ENCODE peak calls at places on chromosomes 7 and 10, in nine cellular contexts. One of them, this sample, is unnamed.

GRCh38 chr10:28503114-28503513 is 29.8 kb upstream of the WAC start:
- DNase-seq in T-helper 1 cell: no peak
- DNase-seq in posterior cingulate gyrus: no peak
- DNase-seq in activated CD4-positive, alpha-beta T cell treated with anti-CD3 and anti-CD28 coated beads, Interleukin-2, amount 50 U/mL, for 48 hours: no peak
- DNase-seq in left ventricle myocardium inferior: no peak
- DNase-seq in NCI-H446: peak
- DNase-seq in effector memory CD4-positive, alpha-beta T cell: no peak
- DNase-seq in NCI-H1092: peak
- DNase-seq in epithelial cell of esophagus: peak
- DNase-seq in this sample: peak

GRCh38 chr10:128885573-128886555 is 581.2 kb upstream of the MGMT start:
- DNase-seq in left ventricle myocardium inferior: no peak
- DNase-seq in posterior cingulate gyrus: no peak
- DNase-seq in NCI-H446: no peak
- DNase-seq in effector memory CD4-positive, alpha-beta T cell: no peak
- DNase-seq in activated CD4-positive, alpha-beta T cell treated with anti-CD3 and anti-CD28 coated beads, Interleukin-2, amount 50 U/mL, for 48 hours: no peak
- DNase-seq in epithelial cell of esophagus: no peak
- DNase-seq in T-helper 1 cell: no peak
- DNase-seq in NCI-H1092: no peak
- DNase-seq in this sample: no peak

GRCh38 chr10:1255166-1255565 is 199.0 kb downstream of the WDR37 start:
- DNase-seq in effector memory CD4-positive, alpha-beta T cell: no peak
- DNase-seq in T-helper 1 cell: peak
- DNase-seq in activated CD4-positive, alpha-beta T cell treated with anti-CD3 and anti-CD28 coated beads, Interleukin-2, amount 50 U/mL, for 48 hours: no peak
- DNase-seq in NCI-H446: no peak
- DNase-seq in left ventricle myocardium inferior: no peak
- DNase-seq in epithelial cell of esophagus: peak
- DNase-seq in posterior cingulate gyrus: no peak
- DNase-seq in NCI-H1092: no peak
- DNase-seq in this sample: no peak

GRCh38 chr10:317219-317868 is 182.1 kb downstream of the ZMYND11 start:
- DNase-seq in T-helper 1 cell: no peak
- DNase-seq in posterior cingulate gyrus: peak
- DNase-seq in effector memory CD4-positive, alpha-beta T cell: no peak
- DNase-seq in NCI-H1092: no peak
- DNase-seq in activated CD4-positive, alpha-beta T cell treated with anti-CD3 and anti-CD28 coated beads, Interleukin-2, amount 50 U/mL, for 48 hours: peak
- DNase-seq in left ventricle myocardium inferior: peak
- DNase-seq in NCI-H446: no peak
- DNase-seq in epithelial cell of esophagus: no peak
- DNase-seq in this sample: peak

GRCh38 chr10:110052911-110053310 is 45.1 kb downstream of the ADD3 start:
- DNase-seq in NCI-H1092: no peak
- DNase-seq in activated CD4-positive, alpha-beta T cell treated with anti-CD3 and anti-CD28 coated beads, Interleukin-2, amount 50 U/mL, for 48 hours: no peak
- DNase-seq in epithelial cell of esophagus: no peak
- DNase-seq in effector memory CD4-positive, alpha-beta T cell: no peak
- DNase-seq in left ventricle myocardium inferior: no peak
- DNase-seq in NCI-H446: peak
- DNase-seq in T-helper 1 cell: no peak
- DNase-seq in posterior cingulate gyrus: no peak
- DNase-seq in this sample: no peak

GRCh38 chr7:122550545-122550944 is 148.4 kb downstream of the RNF133 start:
- DNase-seq in left ventricle myocardium inferior: no peak
- DNase-seq in activated CD4-positive, alpha-beta T cell treated with anti-CD3 and anti-CD28 coated beads, Interleukin-2, amount 50 U/mL, for 48 hours: no peak
- DNase-seq in T-helper 1 cell: no peak
- DNase-seq in NCI-H446: no peak
- DNase-seq in effector memory CD4-positive, alpha-beta T cell: no peak
- DNase-seq in NCI-H1092: no peak
- DNase-seq in posterior cingulate gyrus: no peak
- DNase-seq in epithelial cell of esophagus: no peak
- DNase-seq in this sample: no peak

GRCh38 chr7:2982831-2983230 is 60.8 kb downstream of the CARD11 start:
- DNase-seq in epithelial cell of esophagus: no peak
- DNase-seq in activated CD4-positive, alpha-beta T cell treated with anti-CD3 and anti-CD28 coated beads, Interleukin-2, amount 50 U/mL, for 48 hours: peak
- DNase-seq in left ventricle myocardium inferior: no peak
- DNase-seq in T-helper 1 cell: peak
- DNase-seq in effector memory CD4-positive, alpha-beta T cell: peak
- DNase-seq in NCI-H446: no peak
- DNase-seq in posterior cingulate gyrus: no peak
- DNase-seq in NCI-H1092: no peak
- DNase-seq in this sample: no peak

GRCh38 chr7:118657391-118658005 is 433.0 kb downstream of the ANKRD7 start:
- DNase-seq in posterior cingulate gyrus: no peak
- DNase-seq in epithelial cell of esophagus: no peak
- DNase-seq in activated CD4-positive, alpha-beta T cell treated with anti-CD3 and anti-CD28 coated beads, Interleukin-2, amount 50 U/mL, for 48 hours: no peak
- DNase-seq in NCI-H1092: no peak
- DNase-seq in effector memory CD4-positive, alpha-beta T cell: no peak
- DNase-seq in left ventricle myocardium inferior: no peak
- DNase-seq in T-helper 1 cell: no peak
- DNase-seq in NCI-H446: no peak
- DNase-seq in this sample: no peak

GRCh38 chr10:23826399-23826798 is 382.5 kb upstream of the KIAA1217 start:
- DNase-seq in epithelial cell of esophagus: peak
- DNase-seq in NCI-H446: no peak
- DNase-seq in left ventricle myocardium inferior: no peak
- DNase-seq in T-helper 1 cell: no peak
- DNase-seq in NCI-H1092: no peak
- DNase-seq in posterior cingulate gyrus: no peak
- DNase-seq in activated CD4-positive, alpha-beta T cell treated with anti-CD3 and anti-CD28 coated beads, Interleukin-2, amount 50 U/mL, for 48 hours: no peak
- DNase-seq in effector memory CD4-positive, alpha-beta T cell: no peak
- DNase-seq in this sample: no peak

GRCh38 chr7:94368371-94368791 is 26.3 kb upstream of the COL1A2 start:
- DNase-seq in effector memory CD4-positive, alpha-beta T cell: no peak
- DNase-seq in T-helper 1 cell: no peak
- DNase-seq in left ventricle myocardium inferior: no peak
- DNase-seq in activated CD4-positive, alpha-beta T cell treated with anti-CD3 and anti-CD28 coated beads, Interleukin-2, amount 50 U/mL, for 48 hours: no peak
- DNase-seq in NCI-H446: peak
- DNase-seq in epithelial cell of esophagus: peak
- DNase-seq in posterior cingulate gyrus: no peak
- DNase-seq in NCI-H1092: peak
- DNase-seq in this sample: peak

GRCh38 chr10:13808556-13809391 is 222.0 kb downstream of the PRPF18 start:
- DNase-seq in posterior cingulate gyrus: no peak
- DNase-seq in activated CD4-positive, alpha-beta T cell treated with anti-CD3 and anti-CD28 coated beads, Interleukin-2, amount 50 U/mL, for 48 hours: no peak
- DNase-seq in effector memory CD4-positive, alpha-beta T cell: no peak
- DNase-seq in left ventricle myocardium inferior: no peak
- DNase-seq in NCI-H1092: no peak
- DNase-seq in epithelial cell of esophagus: no peak
- DNase-seq in T-helper 1 cell: no peak
- DNase-seq in NCI-H446: no peak
- DNase-seq in this sample: no peak

GRCh38 chr10:124569623-124570470 is 108.2 kb downstream of the LHPP start:
- DNase-seq in epithelial cell of esophagus: no peak
- DNase-seq in NCI-H1092: no peak
- DNase-seq in activated CD4-positive, alpha-beta T cell treated with anti-CD3 and anti-CD28 coated beads, Interleukin-2, amount 50 U/mL, for 48 hours: no peak
- DNase-seq in T-helper 1 cell: no peak
- DNase-seq in left ventricle myocardium inferior: no peak
- DNase-seq in posterior cingulate gyrus: no peak
- DNase-seq in effector memory CD4-positive, alpha-beta T cell: no peak
- DNase-seq in NCI-H446: no peak
- DNase-seq in this sample: no peak

GRCh38 chr7:149873074-149873967 is 448 bp upstream of the ATP6V0E2 start:
- DNase-seq in epithelial cell of esophagus: peak
- DNase-seq in posterior cingulate gyrus: peak
- DNase-seq in effector memory CD4-positive, alpha-beta T cell: peak
- DNase-seq in T-helper 1 cell: peak
- DNase-seq in left ventricle myocardium inferior: peak
- DNase-seq in NCI-H1092: peak
- DNase-seq in NCI-H446: peak
- DNase-seq in activated CD4-positive, alpha-beta T cell treated with anti-CD3 and anti-CD28 coated beads, Interleukin-2, amount 50 U/mL, for 48 hours: peak
- DNase-seq in this sample: peak

GRCh38 chr10:74024600-74024999 is 26.7 kb downstream of the VCL start:
- DNase-seq in activated CD4-positive, alpha-beta T cell treated with anti-CD3 and anti-CD28 coated beads, Interleukin-2, amount 50 U/mL, for 48 hours: no peak
- DNase-seq in T-helper 1 cell: no peak
- DNase-seq in posterior cingulate gyrus: no peak
- DNase-seq in epithelial cell of esophagus: no peak
- DNase-seq in NCI-H1092: no peak
- DNase-seq in left ventricle myocardium inferior: no peak
- DNase-seq in NCI-H446: no peak
- DNase-seq in effector memory CD4-positive, alpha-beta T cell: no peak
- DNase-seq in this sample: no peak

GRCh38 chr7:44293561-44294324 is 31.7 kb downstream of the CAMK2B start:
- DNase-seq in NCI-H446: no peak
- DNase-seq in posterior cingulate gyrus: no peak
- DNase-seq in effector memory CD4-positive, alpha-beta T cell: no peak
- DNase-seq in NCI-H1092: no peak
- DNase-seq in activated CD4-positive, alpha-beta T cell treated with anti-CD3 and anti-CD28 coated beads, Interleukin-2, amount 50 U/mL, for 48 hours: peak
- DNase-seq in left ventricle myocardium inferior: peak
- DNase-seq in T-helper 1 cell: no peak
- DNase-seq in epithelial cell of esophagus: peak
- DNase-seq in this sample: no peak

GRCh38 chr10:80443531-80443974 is 10.6 kb upstream of the TSPAN14 start:
- DNase-seq in NCI-H446: peak
- DNase-seq in epithelial cell of esophagus: no peak
- DNase-seq in T-helper 1 cell: peak
- DNase-seq in posterior cingulate gyrus: no peak
- DNase-seq in left ventricle myocardium inferior: no peak
- DNase-seq in activated CD4-positive, alpha-beta T cell treated with anti-CD3 and anti-CD28 coated beads, Interleukin-2, amount 50 U/mL, for 48 hours: no peak
- DNase-seq in NCI-H1092: no peak
- DNase-seq in effector memory CD4-positive, alpha-beta T cell: no peak
- DNase-seq in this sample: no peak

GRCh38 chr7:142389544-142389943 is 131.7 kb upstream of the PRSS58 start:
- DNase-seq in NCI-H446: no peak
- DNase-seq in left ventricle myocardium inferior: no peak
- DNase-seq in epithelial cell of esophagus: no peak
- DNase-seq in activated CD4-positive, alpha-beta T cell treated with anti-CD3 and anti-CD28 coated beads, Interleukin-2, amount 50 U/mL, for 48 hours: no peak
- DNase-seq in effector memory CD4-positive, alpha-beta T cell: no peak
- DNase-seq in posterior cingulate gyrus: no peak
- DNase-seq in T-helper 1 cell: no peak
- DNase-seq in NCI-H1092: no peak
- DNase-seq in this sample: no peak

GRCh38 chr10:70145666-70146488 is 623 bp downstream of the TYSND1 start:
- DNase-seq in NCI-H446: peak
- DNase-seq in epithelial cell of esophagus: peak
- DNase-seq in activated CD4-positive, alpha-beta T cell treated with anti-CD3 and anti-CD28 coated beads, Interleukin-2, amount 50 U/mL, for 48 hours: peak
- DNase-seq in left ventricle myocardium inferior: peak
- DNase-seq in effector memory CD4-positive, alpha-beta T cell: peak
- DNase-seq in T-helper 1 cell: peak
- DNase-seq in NCI-H1092: peak
- DNase-seq in posterior cingulate gyrus: peak
- DNase-seq in this sample: no peak

GRCh38 chr10:15245530-15245929 is 77.0 kb upstream of the NMT2 start:
- DNase-seq in posterior cingulate gyrus: no peak
- DNase-seq in effector memory CD4-positive, alpha-beta T cell: no peak
- DNase-seq in epithelial cell of esophagus: no peak
- DNase-seq in T-helper 1 cell: peak
- DNase-seq in NCI-H1092: no peak
- DNase-seq in left ventricle myocardium inferior: no peak
- DNase-seq in activated CD4-positive, alpha-beta T cell treated with anti-CD3 and anti-CD28 coated beads, Interleukin-2, amount 50 U/mL, for 48 hours: no peak
- DNase-seq in NCI-H446: no peak
- DNase-seq in this sample: no peak

GRCh38 chr10:109588259-109588658 is 335.1 kb downstream of the XPNPEP1 start:
- DNase-seq in T-helper 1 cell: no peak
- DNase-seq in NCI-H446: no peak
- DNase-seq in effector memory CD4-positive, alpha-beta T cell: no peak
- DNase-seq in left ventricle myocardium inferior: no peak
- DNase-seq in NCI-H1092: no peak
- DNase-seq in posterior cingulate gyrus: no peak
- DNase-seq in activated CD4-positive, alpha-beta T cell treated with anti-CD3 and anti-CD28 coated beads, Interleukin-2, amount 50 U/mL, for 48 hours: no peak
- DNase-seq in epithelial cell of esophagus: no peak
- DNase-seq in this sample: no peak

GRCh38 chr7:99693427-99694200 is 13.8 kb upstream of the CYP3A5 start:
- DNase-seq in epithelial cell of esophagus: peak
- DNase-seq in T-helper 1 cell: no peak
- DNase-seq in effector memory CD4-positive, alpha-beta T cell: no peak
- DNase-seq in activated CD4-positive, alpha-beta T cell treated with anti-CD3 and anti-CD28 coated beads, Interleukin-2, amount 50 U/mL, for 48 hours: no peak
- DNase-seq in NCI-H446: no peak
- DNase-seq in NCI-H1092: peak
- DNase-seq in posterior cingulate gyrus: no peak
- DNase-seq in left ventricle myocardium inferior: no peak
- DNase-seq in this sample: peak

GRCh38 chr10:69417542-69417941 is 824 bp upstream of the TACR2 start:
- DNase-seq in left ventricle myocardium inferior: no peak
- DNase-seq in activated CD4-positive, alpha-beta T cell treated with anti-CD3 and anti-CD28 coated beads, Interleukin-2, amount 50 U/mL, for 48 hours: no peak
- DNase-seq in T-helper 1 cell: no peak
- DNase-seq in NCI-H446: no peak
- DNase-seq in posterior cingulate gyrus: no peak
- DNase-seq in NCI-H1092: no peak
- DNase-seq in effector memory CD4-positive, alpha-beta T cell: no peak
- DNase-seq in epithelial cell of esophagus: no peak
- DNase-seq in this sample: no peak

GRCh38 chr7:4792537-4793126 is 17.2 kb downstream of the AP5Z1 start:
- DNase-seq in left ventricle myocardium inferior: no peak
- DNase-seq in NCI-H446: no peak
- DNase-seq in NCI-H1092: no peak
- DNase-seq in activated CD4-positive, alpha-beta T cell treated with anti-CD3 and anti-CD28 coated beads, Interleukin-2, amount 50 U/mL, for 48 hours: peak
- DNase-seq in effector memory CD4-positive, alpha-beta T cell: no peak
- DNase-seq in epithelial cell of esophagus: no peak
- DNase-seq in posterior cingulate gyrus: no peak
- DNase-seq in T-helper 1 cell: peak
- DNase-seq in this sample: no peak

GRCh38 chr7:151867912-151868804 is 8.8 kb downstream of the PRKAG2 start:
- DNase-seq in epithelial cell of esophagus: no peak
- DNase-seq in effector memory CD4-positive, alpha-beta T cell: no peak
- DNase-seq in NCI-H1092: peak
- DNase-seq in posterior cingulate gyrus: peak
- DNase-seq in left ventricle myocardium inferior: peak
- DNase-seq in NCI-H446: no peak
- DNase-seq in T-helper 1 cell: no peak
- DNase-seq in activated CD4-positive, alpha-beta T cell treated with anti-CD3 and anti-CD28 coated beads, Interleukin-2, amount 50 U/mL, for 48 hours: no peak
- DNase-seq in this sample: no peak

GRCh38 chr7:12111461-12112405 is 99.4 kb upstream of the TMEM106B start:
- DNase-seq in NCI-H446: no peak
- DNase-seq in NCI-H1092: peak
- DNase-seq in T-helper 1 cell: no peak
- DNase-seq in posterior cingulate gyrus: peak
- DNase-seq in epithelial cell of esophagus: peak
- DNase-seq in effector memory CD4-positive, alpha-beta T cell: no peak
- DNase-seq in left ventricle myocardium inferior: no peak
- DNase-seq in activated CD4-positive, alpha-beta T cell treated with anti-CD3 and anti-CD28 coated beads, Interleukin-2, amount 50 U/mL, for 48 hours: peak
- DNase-seq in this sample: no peak

GRCh38 chr10:71746344-71747037 is 26.8 kb downstream of the VSIR start:
- DNase-seq in epithelial cell of esophagus: no peak
- DNase-seq in NCI-H446: no peak
- DNase-seq in T-helper 1 cell: no peak
- DNase-seq in posterior cingulate gyrus: peak
- DNase-seq in NCI-H1092: no peak
- DNase-seq in left ventricle myocardium inferior: peak
- DNase-seq in effector memory CD4-positive, alpha-beta T cell: no peak
- DNase-seq in activated CD4-positive, alpha-beta T cell treated with anti-CD3 and anti-CD28 coated beads, Interleukin-2, amount 50 U/mL, for 48 hours: peak
- DNase-seq in this sample: no peak

GRCh38 chr10:112307631-112308502 is 24.7 kb downstream of the TECTB start:
- DNase-seq in epithelial cell of esophagus: peak
- DNase-seq in NCI-H446: peak
- DNase-seq in effector memory CD4-positive, alpha-beta T cell: no peak
- DNase-seq in left ventricle myocardium inferior: no peak
- DNase-seq in T-helper 1 cell: peak
- DNase-seq in NCI-H1092: no peak
- DNase-seq in posterior cingulate gyrus: no peak
- DNase-seq in activated CD4-positive, alpha-beta T cell treated with anti-CD3 and anti-CD28 coated beads, Interleukin-2, amount 50 U/mL, for 48 hours: peak
- DNase-seq in this sample: peak

GRCh38 chr10:87038786-87039185 is 18.7 kb downstream of the FAM25A start:
- DNase-seq in T-helper 1 cell: no peak
- DNase-seq in left ventricle myocardium inferior: no peak
- DNase-seq in posterior cingulate gyrus: no peak
- DNase-seq in effector memory CD4-positive, alpha-beta T cell: no peak
- DNase-seq in epithelial cell of esophagus: peak
- DNase-seq in activated CD4-positive, alpha-beta T cell treated with anti-CD3 and anti-CD28 coated beads, Interleukin-2, amount 50 U/mL, for 48 hours: no peak
- DNase-seq in NCI-H1092: no peak
- DNase-seq in NCI-H446: no peak
- DNase-seq in this sample: no peak

GRCh38 chr7:28142650-28143049 is 37.9 kb downstream of the JAZF1 start:
- DNase-seq in posterior cingulate gyrus: no peak
- DNase-seq in left ventricle myocardium inferior: no peak
- DNase-seq in NCI-H446: no peak
- DNase-seq in NCI-H1092: no peak
- DNase-seq in T-helper 1 cell: no peak
- DNase-seq in activated CD4-positive, alpha-beta T cell treated with anti-CD3 and anti-CD28 coated beads, Interleukin-2, amount 50 U/mL, for 48 hours: no peak
- DNase-seq in epithelial cell of esophagus: no peak
- DNase-seq in effector memory CD4-positive, alpha-beta T cell: no peak
- DNase-seq in this sample: no peak

GRCh38 chr10:58385784-58386112 is 538 bp downstream of the TFAM start:
- DNase-seq in effector memory CD4-positive, alpha-beta T cell: peak
- DNase-seq in T-helper 1 cell: no peak
- DNase-seq in activated CD4-positive, alpha-beta T cell treated with anti-CD3 and anti-CD28 coated beads, Interleukin-2, amount 50 U/mL, for 48 hours: peak
- DNase-seq in left ventricle myocardium inferior: no peak
- DNase-seq in NCI-H1092: peak
- DNase-seq in epithelial cell of esophagus: peak
- DNase-seq in NCI-H446: no peak
- DNase-seq in posterior cingulate gyrus: no peak
- DNase-seq in this sample: peak

GRCh38 chr7:142365410-142365842 is 107.6 kb upstream of the PRSS58 start:
- DNase-seq in epithelial cell of esophagus: peak
- DNase-seq in left ventricle myocardium inferior: no peak
- DNase-seq in NCI-H446: no peak
- DNase-seq in T-helper 1 cell: no peak
- DNase-seq in activated CD4-positive, alpha-beta T cell treated with anti-CD3 and anti-CD28 coated beads, Interleukin-2, amount 50 U/mL, for 48 hours: no peak
- DNase-seq in NCI-H1092: no peak
- DNase-seq in effector memory CD4-positive, alpha-beta T cell: no peak
- DNase-seq in posterior cingulate gyrus: no peak
- DNase-seq in this sample: no peak

This sample was measured in DMS79 treated with DMSO at 0.1 percent for 48 hours.